ENCODE peak calls at places on chromosomes 7 and 10, in six cellular contexts. X is right cardiac atrium; W is AG04450; G is endodermal cell; Y is CD4-positive, alpha-beta T cell; S is uterus. L is an unnamed sample.

GRCh38 chr10:114632869-114633715 is 25.0 kb downstream of the ABLIM1 start:
- DNase-seq in X (peak), W (peak), G (peak), Y (no peak), S (no peak), L (no peak)

GRCh38 chr7:111363099-111363498 is 199.2 kb downstream of the IMMP2L start:
- DNase-seq in X (no peak), W (no peak), G (no peak), Y (no peak), S (no peak), L (no peak)

GRCh38 chr7:31051598-31052503 is at the start of gene ADCYAP1R1:
- DNase-seq in X (peak), W (no peak), G (peak), Y (no peak), S (peak), L (no peak)

GRCh38 chr7:82362129-82362528 is 81.4 kb downstream of the CACNA2D1 start:
- DNase-seq in X (no peak), W (peak), G (no peak), Y (no peak), S (no peak), L (no peak)

GRCh38 chr10:106836923-106837322 is 327.6 kb downstream of the SORCS1 start:
- DNase-seq in X (no peak), W (no peak), G (no peak), Y (no peak), S (no peak), L (no peak)

GRCh38 chr7:6417408-6417807 is 30.3 kb downstream of the DAGLB start:
- DNase-seq in X (no peak), W (no peak), G (no peak), Y (no peak), S (no peak), L (no peak)

GRCh38 chr10:88971668-88972067 is 18.9 kb upstream of the FAS start:
- DNase-seq in X (no peak), W (no peak), G (no peak), Y (no peak), S (peak), L (no peak)

GRCh38 chr10:126137557-126138221 is 241.3 kb downstream of the FANK1 start:
- DNase-seq in X (no peak), W (no peak), G (no peak), Y (no peak), S (no peak), L (no peak)

GRCh38 chr10:77520995-77521394 is 116.6 kb downstream of the KCNMA1 start:
- DNase-seq in X (no peak), W (no peak), G (peak), Y (no peak), S (no peak), L (no peak)

GRCh38 chr10:77526861-77527617 is 110.6 kb downstream of the KCNMA1 start:
- DNase-seq in X (no peak), W (no peak), G (no peak), Y (no peak), S (no peak), L (no peak)

GRCh38 chr10:77527839-77528238 is 109.8 kb downstream of the KCNMA1 start:
- DNase-seq in X (no peak), W (no peak), G (no peak), Y (no peak), S (no peak), L (no peak)

GRCh38 chr10:77522268-77522809 is 115.3 kb downstream of the KCNMA1 start:
- DNase-seq in X (no peak), W (no peak), G (peak), Y (no peak), S (no peak), L (no peak)

DNA sequence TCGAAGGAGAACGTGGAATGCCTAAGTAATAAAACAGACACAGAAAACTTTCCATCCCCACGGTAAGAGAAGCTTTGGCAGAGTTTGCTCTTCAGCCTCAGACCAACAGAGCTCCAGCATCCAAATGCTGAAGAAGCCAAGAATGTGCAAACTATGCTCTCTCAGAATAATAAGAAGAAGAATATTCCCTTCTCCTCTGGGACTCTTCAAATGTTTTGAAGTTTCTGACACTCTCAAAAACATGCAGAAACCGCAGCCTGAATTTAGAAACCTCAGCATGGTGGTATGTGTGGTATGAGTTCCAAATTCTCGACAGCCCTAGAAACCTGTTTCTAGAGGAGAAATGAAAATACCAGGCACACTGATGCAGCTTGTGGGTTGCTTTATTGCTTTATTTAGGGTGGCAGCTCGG is 113.3 kb downstream of the KCNMA1 start:
- DNase-seq in X (no peak), W (peak), G (peak), Y (no peak), S (no peak), L (no peak)
- H3K27ac ChIP-seq in X (no peak), W (peak), G (no peak), Y (no peak), S (peak), L (no peak)

GRCh38 chr10:122147731-122148130 is 123.4 kb upstream of the BTBD16 start:
- DNase-seq in X (no peak), W (no peak), G (no peak), Y (no peak), S (peak), L (no peak)

GRCh38 chr10:122151121-122151694 is 119.9 kb upstream of the BTBD16 start:
- DNase-seq in X (no peak), W (no peak), G (no peak), Y (no peak), S (no peak), L (no peak)

GRCh38 chr10:122152544-122152943 is 118.6 kb upstream of the BTBD16 start:
- DNase-seq in X (peak), W (no peak), G (no peak), Y (no peak), S (peak), L (peak)

GRCh38 chr10:122149138-122149606 is 121.9 kb upstream of the BTBD16 start:
- DNase-seq in X (peak), W (no peak), G (peak), Y (no peak), S (peak), L (no peak)

DNA sequence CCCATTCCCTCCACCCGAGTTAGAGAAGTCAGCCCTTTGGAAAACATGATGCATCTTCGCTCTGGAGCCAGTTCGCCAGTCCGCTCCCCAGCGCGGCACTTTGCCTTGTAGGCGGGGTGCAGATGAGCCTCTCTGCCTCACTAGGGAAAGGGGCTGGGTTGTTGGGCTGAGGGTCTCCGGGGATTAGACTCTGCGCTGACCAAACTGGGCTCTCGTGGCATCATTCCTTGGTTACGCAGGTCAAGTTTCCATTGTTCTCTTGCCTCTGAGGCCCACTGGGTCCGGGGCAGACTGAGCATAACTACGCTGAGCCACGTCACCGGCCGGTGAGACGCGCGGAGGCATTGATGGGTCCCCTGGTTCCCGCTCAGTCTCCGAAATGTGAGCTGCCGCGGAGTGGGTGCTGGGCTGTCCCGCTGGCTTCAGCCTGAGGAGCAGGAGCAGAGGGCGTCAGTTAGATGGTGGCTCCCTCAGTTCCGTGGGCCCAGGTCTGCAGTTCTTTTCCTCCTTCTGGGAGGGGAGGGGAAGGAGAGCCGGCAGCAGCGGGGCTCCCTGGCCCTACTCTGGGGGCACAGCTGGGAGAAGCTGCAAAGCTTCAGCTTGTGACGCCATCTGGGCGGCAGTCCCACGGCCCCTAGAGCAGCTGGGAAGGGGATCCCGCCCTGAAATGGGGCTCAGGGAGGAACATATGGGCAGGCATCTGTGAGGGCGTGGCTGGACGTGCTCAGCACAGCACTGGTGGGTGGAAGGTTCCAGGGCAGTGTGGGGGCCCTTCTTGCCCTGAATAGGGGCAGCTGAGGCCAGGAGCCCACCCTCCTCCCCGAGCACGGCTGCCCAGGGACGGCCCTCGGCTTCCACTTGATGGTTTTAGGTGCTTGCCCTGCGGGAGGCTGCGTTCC is 121.2 kb upstream of the BTBD16 start:
- DNase-seq in X (peak), W (no peak), G (peak), Y (no peak), S (peak), L (no peak)
- H3K27ac ChIP-seq in X (peak), W (no peak), G (peak), Y (no peak), S (peak), L (no peak)

GRCh38 chr10:13420532-13421307 is 72.6 kb upstream of the SEPHS1 start:
- DNase-seq in X (no peak), W (no peak), G (no peak), Y (no peak), S (no peak), L (no peak)
- H3K27ac ChIP-seq in X (no peak), W (no peak), G (no peak), Y (no peak), S (no peak), L (no peak)

DNA sequence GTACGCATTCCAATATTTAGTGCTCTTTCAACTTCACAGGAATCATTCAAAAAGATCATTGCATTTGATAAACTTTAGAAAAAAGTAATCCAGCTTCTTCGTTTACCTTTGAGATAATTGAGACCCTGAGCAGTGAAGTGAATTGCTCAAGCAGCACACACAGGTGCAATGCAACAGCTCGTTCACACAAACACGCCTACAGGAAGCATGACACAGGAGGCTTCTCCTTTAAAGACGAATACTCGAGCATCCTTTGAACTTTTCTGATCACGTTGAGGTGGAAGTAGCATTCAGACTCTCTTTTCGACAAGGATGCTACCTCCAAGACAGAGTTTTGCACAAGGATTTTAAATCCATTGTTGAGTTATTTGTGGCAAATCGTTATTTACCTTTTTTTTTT is 18.0 kb upstream of the RSU1 start:
- DNase-seq in X (no peak), W (no peak), G (no peak), Y (peak), S (no peak), L (no peak)
- H3K27ac ChIP-seq in X (no peak), W (no peak), G (no peak), Y (no peak), S (no peak), L (no peak)

GRCh38 chr10:5534880-5535856 is 10.4 kb downstream of the CALML3 start:
- DNase-seq in X (no peak), W (peak), G (peak), Y (no peak), S (peak), L (no peak)
- H3K27ac ChIP-seq in X (no peak), W (no peak), G (no peak), Y (no peak), S (peak), L (no peak)

GRCh38 chr7:21367537-21367936 is 60.3 kb upstream of the SP4 start:
- DNase-seq in X (no peak), W (no peak), G (no peak), Y (no peak), S (no peak), L (no peak)

GRCh38 chr7:21365866-21366624 is 61.8 kb upstream of the SP4 start:
- DNase-seq in X (no peak), W (no peak), G (no peak), Y (no peak), S (no peak), L (no peak)

GRCh38 chr7:21364838-21365267 is 63.0 kb upstream of the SP4 start:
- DNase-seq in X (no peak), W (no peak), G (no peak), Y (no peak), S (no peak), L (no peak)

GRCh38 chr7:21368317-21368716 is 59.6 kb upstream of the SP4 start:
- DNase-seq in X (no peak), W (no peak), G (no peak), Y (no peak), S (no peak), L (no peak)

DNA sequence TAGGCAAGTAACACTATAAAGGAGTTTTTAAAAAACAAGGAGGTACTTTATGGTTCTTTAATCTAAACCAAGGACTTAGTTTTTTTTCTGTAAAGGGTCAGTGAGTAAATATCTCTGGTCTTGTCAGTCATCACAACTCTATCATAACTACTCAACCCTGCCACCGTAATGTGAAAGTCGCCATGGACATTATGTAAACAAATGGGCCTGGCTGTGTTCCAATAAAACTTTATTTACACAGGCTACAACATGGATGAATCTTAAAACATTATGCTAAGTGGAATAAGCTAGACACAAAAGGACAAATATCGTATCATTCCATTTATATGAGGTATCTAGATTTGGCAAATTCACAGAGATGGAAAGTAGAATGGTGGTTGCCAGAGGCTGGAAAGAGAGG is 60.8 kb upstream of the SP4 start:
- DNase-seq in X (no peak), W (no peak), G (no peak), Y (no peak), S (no peak), L (no peak)
- H3K27ac ChIP-seq in X (no peak), W (no peak), G (no peak), Y (no peak), S (no peak), L (no peak)

L was measured in substantia nigra.